ENCODE peak calls at places on chromosomes 6 and 20, in five cellular contexts. C is endothelial cell, A is brain microvascular endothelial cell, B is NCI-H774, E is neuronal stem cell. Z is an unnamed sample.

GRCh38 chr20:31548823-31549512 is 34.7 kb downstream of the HM13 start:
- DNase-seq in E (no peak), A (no peak), C (no peak), B (no peak), Z (peak; percentile 10)

GRCh38 chr6:90078513-90079289 is 184.4 kb downstream of the GJA10 start:
- DNase-seq in B (no peak), A (no peak), E (no peak), C (no peak), Z (no peak)

GRCh38 chr20:24064092-24064491 is 75.5 kb upstream of the GGTLC1 start:
- DNase-seq in B (no peak), C (no peak), E (no peak), A (no peak), Z (no peak)

GRCh38 chr20:47675190-47676142 is 109.8 kb downstream of the SULF2 start:
- DNase-seq in A (no peak), B (no peak), E (no peak), C (no peak), Z (peak; percentile 3)

GRCh38 chr6:41440958-41441357 is 105.2 kb upstream of the FOXP4 start:
- DNase-seq in B (no peak), E (no peak), C (no peak), A (no peak), Z (no peak)

GRCh38 chr20:38146156-38146555 is 18.9 kb downstream of the TGM2 start:
- DNase-seq in C (no peak), A (no peak), B (no peak), E (no peak), Z (no peak)

GRCh38 chr20:21090738-21091120 is 15.4 kb downstream of the LINC00237 start:
- DNase-seq in E (no peak), B (no peak), A (no peak), C (no peak), Z (no peak)

GRCh38 chr20:24392612-24393011 is 76.8 kb upstream of the SYNDIG1 start:
- DNase-seq in E (no peak), B (no peak), A (no peak), C (no peak), Z (no peak)

GRCh38 chr6:20583447-20583806 is 49.2 kb downstream of the CDKAL1 start:
- DNase-seq in A (no peak), C (no peak), B (peak; percentile 67), E (no peak), Z (no peak)

GRCh38 chr6:113644861-113645575 is 212.1 kb upstream of the MARCKS start:
- DNase-seq in B (no peak), E (no peak), A (peak; percentile 91), C (no peak), Z (no peak)

GRCh38 chr6:12645941-12646340 is 70.6 kb upstream of the PHACTR1 start:
- DNase-seq in B (no peak), E (no peak), C (no peak), A (no peak), Z (no peak)

GRCh38 chr6:31222496-31222895 is 49.4 kb downstream of the HLA-C start:
- DNase-seq in A (no peak), C (no peak), B (no peak), E (no peak), Z (no peak)